ENCODE peak calls at places on chromosomes 11 and 22, in six cellular contexts. L is IMR-90, Q is mesenchymal stem cell, Z is H9, G is H1, U is trophoblast cell. A is an unnamed sample.

GRCh38 chr11:19559746-19560145 is 152.9 kb upstream of the NAV2 start:
- DNase-seq in Q (no peak), U (no peak), Z (no peak), L (no peak), G (no peak), A (no peak)

GRCh38 chr11:70048279-70049024 is 29.7 kb upstream of the ANO1 start:
- DNase-seq in L (no peak), Q (peak; percentile 12), U (peak; percentile 36), G (no peak), Z (peak; percentile 56), A (peak; percentile 30)

GRCh38 chr11:12773591-12773990 is 99.4 kb downstream of the TEAD1 start:
- DNase-seq in Q (no peak), Z (no peak), G (no peak), L (no peak), U (no peak), A (no peak)

GRCh38 chr11:117910941-117911630 is 18.1 kb downstream of the TMPRSS13 start:
- DNase-seq in Z (peak; percentile 18), U (no peak), L (no peak), Q (no peak), G (no peak), A (no peak)

GRCh38 chr11:17642980-17643379 is 76.4 kb upstream of the MYOD1 start:
- DNase-seq in Q (no peak), G (no peak), Z (no peak), U (no peak), L (no peak), A (no peak)

GRCh38 chr22:21948824-21949568 is 3.7 kb downstream of the PPM1F start:
- DNase-seq in U (no peak), Z (no peak), G (no peak), Q (no peak), L (no peak), A (no peak)

GRCh38 chr11:13963949-13964770 is 1.6 kb downstream of the SPON1 start:
- DNase-seq in U (no peak), G (no peak), Z (peak; percentile 48), Q (no peak), L (no peak), A (no peak)

GRCh38 chr11:119034813-119035212 is 4.1 kb upstream of the SLC37A4 start:
- DNase-seq in L (no peak), U (no peak), Z (no peak), G (no peak), Q (no peak), A (no peak)

GRCh38 chr22:36334081-36334831 is 53.5 kb downstream of the MYH9 start:
- DNase-seq in U (peak; percentile 61), G (no peak), Z (peak; percentile 79), Q (peak; percentile 48), L (no peak), A (no peak)

GRCh38 chr11:104965735-104966134 is 2.6 kb downstream of the CASP4 start:
- DNase-seq in U (peak; percentile 6), Z (no peak), L (no peak), G (no peak), Q (no peak), A (no peak)

GRCh38 chr22:48736593-48737460 is 1090.8 kb downstream of the BRD1 start:
- DNase-seq in L (no peak), U (no peak), Q (no peak), G (no peak), Z (no peak), A (no peak)

GRCh38 chr11:46380340-46381045 is 976 bp upstream of the MDK start:
- DNase-seq in Q (peak; percentile 67), Z (peak; percentile 89), G (no peak), U (no peak), L (no peak), A (peak; percentile 90)

GRCh38 chr11:117547188-117547831 is 219.7 kb downstream of the CEP164 start:
- DNase-seq in U (no peak), L (no peak), G (no peak), Z (peak; percentile 44), Q (no peak), A (no peak)

GRCh38 chr11:112029460-112029859 is 4.3 kb downstream of the DLAT start:
- DNase-seq in G (no peak), L (no peak), Z (no peak), Q (no peak), U (no peak), A (no peak)

GRCh38 chr11:86990520-86990919 is 35.3 kb upstream of the FZD4 start:
- DNase-seq in Q (peak; percentile 28), U (peak; percentile 70), G (peak; percentile 25), L (peak; percentile 79), Z (no peak), A (peak; percentile 24)

GRCh38 chr11:8917157-8917820 is 6.3 kb downstream of the AKIP1 start:
- DNase-seq in L (peak; percentile 93), Q (peak; percentile 77), G (no peak), U (peak; percentile 29), Z (peak; percentile 60), A (peak; percentile 57)

GRCh38 chr11:36141595-36141994 is 147.6 kb downstream of the COMMD9 start:
- DNase-seq in Q (no peak), L (no peak), G (no peak), Z (no peak), U (no peak), A (no peak)

GRCh38 chr22:23124611-23125511 is 16.9 kb downstream of the RSPH14 start:
- DNase-seq in G (no peak), Z (no peak), U (no peak), Q (no peak), L (no peak), A (no peak)

GRCh38 chr11:67563354-67564114 is 20.1 kb upstream of the GSTP1 start:
- DNase-seq in U (peak; percentile 94), Q (peak; percentile 89), G (no peak), L (peak; percentile 96), Z (no peak), A (no peak)

GRCh38 chr11:2794947-2795346 is 90.6 kb downstream of the CDKN1C start:
- DNase-seq in Z (no peak), Q (no peak), U (no peak), G (no peak), L (no peak), A (no peak)

GRCh38 chr11:26931248-26931631 is 62.7 kb upstream of the FIBIN start:
- DNase-seq in Q (no peak), U (no peak), Z (no peak), G (no peak), L (peak; percentile 30), A (no peak)

GRCh38 chr11:86608251-86608799 is 64.1 kb downstream of the ME3 start:
- DNase-seq in U (peak; percentile 38), L (peak; percentile 80), G (no peak), Z (peak; percentile 64), Q (peak; percentile 80), A (no peak)

GRCh38 chr22:42868751-42869251 is 11.7 kb upstream of the ARFGAP3 start:
- DNase-seq in Z (no peak), U (no peak), Q (no peak), G (no peak), L (peak; percentile 17), A (no peak)

GRCh38 chr11:196786-197731 is 4.2 kb downstream of the SCGB1C1 start:
- DNase-seq in L (no peak), Q (no peak), G (no peak), Z (no peak), U (no peak), A (no peak)

GRCh38 chr22:50470491-50470890 is 4.3 kb downstream of the SBF1 start:
- DNase-seq in G (no peak), U (no peak), L (no peak), Z (no peak), Q (no peak), A (no peak)

DNA sequence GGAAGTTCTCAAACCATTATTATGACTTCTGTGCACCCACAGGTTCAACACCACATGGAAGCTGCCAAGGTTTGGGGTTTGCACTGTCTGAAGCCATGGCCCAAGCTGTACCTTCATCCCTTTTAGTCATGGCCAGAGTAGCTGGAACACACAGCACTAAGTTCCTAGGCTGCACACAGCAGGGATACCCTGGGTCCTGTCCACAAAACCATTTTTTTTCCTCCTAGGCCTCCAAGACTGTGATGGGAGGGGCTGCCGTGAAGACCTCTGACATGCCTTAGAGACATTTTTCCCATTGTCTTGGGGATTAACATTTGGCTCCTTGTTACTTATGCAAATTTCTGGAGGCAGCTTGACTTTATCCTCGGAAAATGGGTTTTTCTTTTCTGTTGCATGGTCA is 42.7 kb downstream of the DDIAS start:
- DNase-seq in L (no peak), Q (no peak), U (no peak), G (no peak), Z (no peak), A (no peak)
- H2AFZ ChIP-seq in L (no peak overlapping the region), Q (no peak overlapping the region), U (no peak overlapping the region), G (no peak overlapping the region), Z (no peak overlapping the region), A (no peak overlapping the region)

DNA sequence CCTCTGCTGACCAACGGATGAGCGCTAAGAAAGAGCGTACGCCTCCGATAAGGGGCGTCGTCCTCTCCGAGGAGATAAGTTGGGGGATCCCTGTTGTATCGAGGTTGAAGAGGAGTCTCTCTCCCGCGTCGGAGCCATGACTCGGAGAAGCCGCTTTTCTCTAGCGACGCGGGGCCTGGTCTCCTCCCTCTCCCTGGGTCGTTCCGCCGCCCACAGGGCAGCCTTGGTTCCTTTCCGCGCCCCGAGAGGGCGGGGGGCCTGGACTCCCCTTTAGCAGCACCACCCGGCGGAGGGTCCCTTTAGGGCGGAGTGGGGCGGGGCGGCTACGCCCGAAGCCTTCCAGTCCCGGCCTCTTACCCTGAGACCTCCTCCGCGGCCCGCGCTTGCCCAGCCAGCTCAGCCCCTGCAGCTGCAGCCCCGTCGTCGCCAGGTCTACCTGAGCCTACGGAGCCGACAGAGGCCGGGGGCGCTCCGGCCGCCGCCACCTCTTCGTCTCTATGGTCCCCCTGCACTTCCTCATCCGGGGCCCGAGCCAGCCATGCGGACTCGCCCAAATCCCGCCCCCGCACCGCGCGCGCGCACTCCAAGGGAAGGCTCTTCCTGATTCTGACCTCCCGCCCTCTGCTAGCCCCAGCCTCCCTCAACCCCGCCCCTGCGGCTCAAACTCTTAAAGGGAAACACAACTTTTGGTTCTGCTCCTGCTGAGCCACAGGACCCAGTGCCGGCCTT is at the start of gene PRR14L:
- DNase-seq in Q (peak; percentile 93), G (peak; percentile 87), Z (peak; percentile 97), U (peak; percentile 93), L (peak; percentile 90), A (peak; percentile 97)
- H3K18ac ChIP-seq in Q (peak within 1 kb of the TSS; percentile 79), G (peak within 1 kb of the TSS; percentile 89), Z (peak within 1 kb of the TSS; percentile 87), U (peak within 1 kb of the TSS; percentile 92), L (peak within 1 kb of the TSS; percentile 56), A (peak within 1 kb of the TSS; percentile 86)

GRCh38 chr11:28346721-28347120 is 238.5 kb downstream of the METTL15 start:
- DNase-seq in G (no peak), L (no peak), Z (no peak), Q (no peak), U (no peak), A (no peak)

GRCh38 chr11:28346209-28346608 is 238.0 kb downstream of the METTL15 start:
- DNase-seq in U (no peak), Q (no peak), Z (no peak), L (no peak), G (no peak), A (no peak)

GRCh38 chr11:28343304-28344233 is 235.4 kb downstream of the METTL15 start:
- DNase-seq in Q (peak; percentile 89), G (no peak), U (no peak), L (peak; percentile 95), Z (no peak), A (no peak)

GRCh38 chr11:28339488-28339887 is 231.3 kb downstream of the METTL15 start:
- DNase-seq in Z (no peak), G (no peak), U (no peak), L (no peak), Q (no peak), A (no peak)

GRCh38 chr11:28342704-28343103 is 234.5 kb downstream of the METTL15 start:
- DNase-seq in G (no peak), U (no peak), L (peak; percentile 50), Q (peak; percentile 39), Z (no peak), A (no peak)
- H2AFZ ChIP-seq in G (no peak overlapping the region), U (no peak overlapping the region), L (no peak overlapping the region), Q (no peak overlapping the region), Z (no peak overlapping the region), A (no peak overlapping the region)

GRCh38 chr11:122656073-122656630 is 630 bp downstream of the UBASH3B start:
- DNase-seq in G (no peak), L (peak; percentile 66), U (peak; percentile 38), Z (peak; percentile 54), Q (peak; percentile 76), A (peak; percentile 59)
- H3K18ac ChIP-seq in G (peak overlapping the region; percentile 68), L (peak overlapping the region; percentile 34), U (peak overlapping the region; percentile 97), Z (no peak overlapping the region), Q (peak overlapping the region; percentile 98), A (peak overlapping the region; percentile 95)

A was measured in neuronal stem cell.